ENCODE peak calls at places on chromosomes 13 and 19, in nine cellular contexts. J, X, O, V, A, G, K, Y and Q are unnamed samples.

GRCh38 chr13:35984776-35985453 is 146.3 kb downstream of the DCLK1 start:
- DNase-seq in J (peak; percentile 90), Y (no peak), A (no peak), K (no peak), X (no peak), O (no peak), V (no peak), G (no peak), Q (peak; percentile 87)

GRCh38 chr19:36331353-36332228 is 47.4 kb downstream of the ZFP14 start:
- DNase-seq in X (peak; percentile 86), K (peak; percentile 32), J (peak; percentile 96), Y (peak; percentile 89), O (peak; percentile 43), G (peak; percentile 96), A (peak; percentile 86), V (peak; percentile 98), Q (peak; percentile 41)

GRCh38 chr19:58475714-58476497 is at the start of gene ZNF446:
- DNase-seq in X (peak; percentile 94), A (peak; percentile 96), K (peak; percentile 90), Y (peak; percentile 96), J (peak; percentile 91), G (peak; percentile 97), V (peak; percentile 91), O (peak; percentile 97), Q (peak; percentile 96)

GRCh38 chr19:6828306-6828697 is 55.8 kb downstream of the VAV1 start:
- DNase-seq in K (no peak), G (no peak), Y (no peak), A (no peak), O (no peak), V (no peak), X (no peak), J (no peak), Q (no peak)

GRCh38 chr13:73025212-73026012 is 33.4 kb upstream of the KLF5 start:
- DNase-seq in V (no peak), Y (peak; percentile 46), J (no peak), K (no peak), O (no peak), X (no peak), G (no peak), A (no peak), Q (no peak)

GRCh38 chr13:66532146-66532545 is 698.0 kb downstream of the PCDH9 start:
- DNase-seq in O (no peak), J (no peak), G (peak; percentile 62), Y (peak; percentile 10), A (no peak), V (no peak), X (no peak), K (no peak), Q (no peak)

GRCh38 chr19:3482507-3483225 is 575 bp downstream of the SMIM44 start:
- DNase-seq in O (no peak), V (no peak), X (no peak), A (no peak), K (no peak), G (no peak), J (no peak), Y (no peak), Q (no peak)

GRCh38 chr19:4705413-4706131 is 18.1 kb downstream of the DPP9 start:
- DNase-seq in J (no peak), K (no peak), V (no peak), G (no peak), X (no peak), O (no peak), Y (no peak), A (no peak), Q (no peak)

GRCh38 chr13:75643693-75644092 is 7.6 kb downstream of the LMO7 start:
- DNase-seq in G (no peak), V (no peak), X (no peak), O (no peak), J (no peak), A (no peak), Y (no peak), K (no peak), Q (no peak)

GRCh38 chr13:104015646-104016396 is 949.6 kb upstream of the SLC10A2 start:
- DNase-seq in G (peak; percentile 94), A (no peak), O (no peak), J (no peak), Y (peak; percentile 56), V (no peak), K (no peak), X (no peak), Q (no peak)

GRCh38 chr13:67351915-67352314 is 121.8 kb upstream of the PCDH9 start:
- DNase-seq in A (no peak), G (no peak), O (no peak), K (no peak), J (no peak), V (no peak), X (no peak), Y (no peak), Q (no peak)

GRCh38 chr19:17358395-17358794 is 18.7 kb downstream of the PLVAP start:
- DNase-seq in J (no peak), K (no peak), A (no peak), O (no peak), G (peak; percentile 66), X (no peak), V (no peak), Y (peak; percentile 41), Q (no peak)

GRCh38 chr13:37263881-37264280 is 158.4 kb upstream of the CSNK1A1L start:
- DNase-seq in X (no peak), A (no peak), Y (no peak), O (no peak), K (no peak), G (no peak), V (no peak), J (no peak), Q (no peak)

GRCh38 chr13:34765446-34766180 is 176.5 kb upstream of the NBEA start:
- DNase-seq in G (no peak), A (no peak), V (no peak), O (no peak), X (no peak), J (no peak), Y (no peak), K (no peak), Q (no peak)

GRCh38 chr13:95628488-95628887 is 16.0 kb downstream of the DZIP1 start:
- DNase-seq in V (no peak), G (no peak), O (no peak), K (no peak), Y (no peak), J (no peak), A (no peak), X (no peak), Q (no peak)

GRCh38 chr19:50173144-50173543 is 10.1 kb upstream of the IZUMO2 start:
- DNase-seq in G (no peak), Y (no peak), J (no peak), X (no peak), K (no peak), V (no peak), A (no peak), O (peak; percentile 73), Q (no peak)

GRCh38 chr19:41353466-41354342 is at the start of gene TGFB1:
- DNase-seq in Y (peak; percentile 92), K (peak; percentile 81), V (no peak), J (no peak), X (peak; percentile 46), G (peak; percentile 78), O (peak; percentile 77), A (peak; percentile 56), Q (no peak)

GRCh38 chr19:44582581-44583265 is 30.6 kb upstream of the IGSF23 start:
- DNase-seq in V (peak; percentile 37), Y (peak; percentile 49), O (no peak), G (no peak), J (no peak), K (peak; percentile 4), A (no peak), X (no peak), Q (no peak)

GRCh38 chr19:13181747-13182388 is 31.7 kb downstream of the IER2 start:
- DNase-seq in G (peak; percentile 25), X (peak; percentile 38), J (peak; percentile 38), O (no peak), A (peak; percentile 44), V (no peak), Y (peak; percentile 55), K (no peak), Q (no peak)

GRCh38 chr13:21849323-21849722 is 178.4 kb downstream of the FGF9 start:
- DNase-seq in V (no peak), A (no peak), J (peak; percentile 51), O (no peak), Y (no peak), K (no peak), X (no peak), G (no peak), Q (peak; percentile 48)

GRCh38 chr13:32031025-32031814 is at the start of gene FRY:
- DNase-seq in O (peak; percentile 87), J (peak; percentile 84), Y (peak; percentile 56), A (peak; percentile 51), X (peak; percentile 27), V (peak; percentile 50), G (peak; percentile 58), K (peak; percentile 23), Q (peak; percentile 63)

GRCh38 chr19:32550666-32551065 is 30.3 kb upstream of the PDCD5 start:
- DNase-seq in X (no peak), O (no peak), G (no peak), J (no peak), K (no peak), Y (no peak), A (no peak), V (no peak), Q (no peak)